ENCODE peak calls at places on chromosomes 4 and X, in ten cellular contexts. O is heart right ventricle; N is EH; U is transverse colon; Y is ecto neural progenitor cell; D is osteoblast; Q is activated CD4-positive, alpha-beta T cell treated with anti-CD3 and anti-CD28 coated beads for 4 hours; I is neural progenitor cell; K is NCI-H1092; M is hypothalamus. E is an unnamed sample.

GRCh38 chr4:110183643-110184042 is 14.8 kb downstream of the ELOVL6 start:
- DNase-seq in U (no peak), N (no peak), M (no peak), D (no peak), K (no peak), Y (peak), Q (no peak), I (peak), O (no peak), E (no peak)

GRCh38 chr4:123317211-123317610 is 79.4 kb upstream of the SPRY1 start:
- DNase-seq in I (no peak), Q (no peak), Y (no peak), U (no peak), K (no peak), N (peak), D (no peak), O (no peak), M (no peak), E (no peak)

GRCh38 chrX:134010690-134011089 is 25.3 kb upstream of the GPC3 start:
- DNase-seq in Y (no peak), I (no peak), Q (no peak), N (no peak), M (no peak), D (no peak), U (no peak), K (peak), O (no peak), E (no peak)

GRCh38 chr4:98786866-98787265 is 128.5 kb upstream of the TSPAN5 start:
- DNase-seq in O (no peak), U (no peak), N (peak), M (no peak), Y (no peak), K (no peak), I (no peak), D (no peak), Q (no peak), E (no peak)

GRCh38 chr4:141905751-141906150 is 269.4 kb downstream of the IL15 start:
- DNase-seq in K (no peak), Y (no peak), N (peak), Q (no peak), M (no peak), O (no peak), D (no peak), U (no peak), I (no peak), E (no peak)

GRCh38 chrX:1144293-1144692 is 68.2 kb downstream of the CRLF2 start:
- DNase-seq in U (no peak), M (no peak), Y (no peak), I (no peak), N (no peak), D (no peak), K (no peak), O (no peak), Q (no peak), E (no peak)

GRCh38 chr4:74394476-74395136 is 29.7 kb downstream of the EREG start:
- DNase-seq in I (no peak), O (no peak), K (no peak), M (no peak), U (peak), N (peak), Q (no peak), D (no peak), Y (no peak), E (no peak)

GRCh38 chr4:7193040-7193958 is 961 bp downstream of the SORCS2 start:
- DNase-seq in Y (peak), K (peak), D (peak), I (peak), M (no peak), Q (no peak), O (no peak), U (no peak), N (no peak), E (no peak)

GRCh38 chrX:12950851-12951589 is 23.9 kb upstream of the TMSB4X start:
- DNase-seq in D (no peak), M (no peak), I (peak), U (peak), Q (peak), Y (peak), N (no peak), O (peak), K (no peak), E (peak)

GRCh38 chr4:81606796-81607550 is 135.3 kb upstream of the RASGEF1B start:
- DNase-seq in U (peak), K (no peak), M (no peak), N (no peak), Q (no peak), D (no peak), Y (no peak), O (no peak), I (no peak), E (no peak)

GRCh38 chr4:52840531-52841350 is 21.4 kb upstream of the RASL11B start:
- DNase-seq in M (no peak), Q (no peak), N (no peak), D (no peak), O (no peak), K (no peak), Y (no peak), U (no peak), I (peak), E (no peak)

GRCh38 chr4:65976287-65976686 is 306.0 kb upstream of the EPHA5 start:
- DNase-seq in K (no peak), Y (no peak), Q (no peak), U (no peak), I (no peak), M (no peak), N (no peak), D (no peak), O (no peak), E (no peak)

GRCh38 chr4:177696438-177696966 is 254.3 kb upstream of the AGA start:
- DNase-seq in O (no peak), U (no peak), D (no peak), N (no peak), K (no peak), M (no peak), Q (no peak), Y (peak), I (peak), E (no peak)

GRCh38 chr4:71241467-71242401 is 97.1 kb upstream of the SLC4A4 start:
- DNase-seq in N (no peak), M (no peak), U (no peak), Y (no peak), O (peak), D (no peak), K (no peak), Q (no peak), I (no peak), E (no peak)

GRCh38 chrX:42098897-42099296 is 175.5 kb upstream of the CASK start:
- DNase-seq in O (peak), K (no peak), D (no peak), N (no peak), M (no peak), I (no peak), Q (no peak), U (no peak), Y (peak), E (no peak)

GRCh38 chr4:69995526-69996016 is at the start of gene STATH:
- DNase-seq in U (no peak), Q (no peak), O (no peak), D (no peak), M (no peak), Y (no peak), I (no peak), K (no peak), N (no peak), E (no peak)

GRCh38 chr4:141028024-141028529 is 105.2 kb downstream of the RNF150 start:
- DNase-seq in M (no peak), D (no peak), U (no peak), O (no peak), Y (no peak), Q (no peak), N (peak), K (peak), I (no peak), E (no peak)

GRCh38 chrX:101252634-101253033 is 33.0 kb downstream of the DRP2 start:
- DNase-seq in K (no peak), I (no peak), D (no peak), N (peak), O (no peak), M (no peak), Q (no peak), U (no peak), Y (no peak), E (no peak)

GRCh38 chr4:154877110-154877760 is 96.2 kb downstream of the RBM46 start:
- DNase-seq in D (no peak), U (no peak), Y (no peak), I (no peak), M (no peak), O (no peak), K (no peak), N (no peak), Q (no peak), E (no peak)

GRCh38 chrX:114964374-114964773 is 53.0 kb downstream of the IL13RA2 start:
- DNase-seq in U (no peak), Q (no peak), O (no peak), K (no peak), N (peak), D (no peak), Y (no peak), I (no peak), M (no peak), E (no peak)

GRCh38 chrX:11412715-11413623 is 119.8 kb downstream of the AMELX start:
- DNase-seq in K (no peak), M (no peak), U (no peak), N (peak), I (no peak), Y (no peak), D (no peak), O (no peak), Q (no peak), E (no peak)

GRCh38 chr4:150164055-150164454 is 85.8 kb downstream of the DCLK2 start:
- DNase-seq in K (no peak), Q (no peak), D (no peak), I (no peak), M (no peak), O (peak), N (peak), Y (no peak), U (no peak), E (no peak)

GRCh38 chrX:33379839-33380238 is 168.5 kb upstream of the DMD start:
- DNase-seq in N (no peak), Y (no peak), O (no peak), D (no peak), Q (no peak), I (no peak), U (no peak), M (no peak), K (no peak), E (no peak)

GRCh38 chrX:71545364-71545763 is 12.5 kb downstream of the OGT start:
- DNase-seq in U (peak), O (no peak), D (no peak), I (no peak), N (no peak), K (no peak), M (no peak), Y (no peak), Q (no peak), E (no peak)

GRCh38 chr4:174828845-174829701 is at the start of gene GLRA3:
- DNase-seq in N (peak), K (peak), Y (peak), O (peak), D (peak), Q (no peak), M (peak), U (peak), I (peak), E (no peak)

GRCh38 chr4:18536420-18536819 is 514.9 kb upstream of the LCORL start:
- DNase-seq in D (no peak), I (peak), Y (no peak), Q (no peak), M (no peak), O (no peak), K (no peak), U (no peak), N (no peak), E (no peak)

GRCh38 chr4:118120120-118120760 is 86.0 kb downstream of the NDST3 start:
- DNase-seq in D (no peak), K (no peak), M (no peak), I (no peak), N (no peak), Y (no peak), O (no peak), Q (no peak), U (no peak), E (no peak)

GRCh38 chr4:111639120-111639519 is 506.1 kb upstream of the FAM241A start:
- DNase-seq in K (no peak), O (no peak), Y (no peak), N (peak), M (no peak), D (no peak), I (no peak), U (no peak), Q (no peak), E (no peak)

GRCh38 chr4:825969-826330 is at the start of gene CPLX1:
- DNase-seq in I (peak), U (peak), D (peak), K (peak), Y (no peak), N (no peak), M (no peak), O (no peak), Q (peak), E (no peak)

GRCh38 chrX:10486373-10486772 is 134.0 kb downstream of the MID1 start:
- DNase-seq in N (peak), D (no peak), O (no peak), Q (no peak), U (no peak), M (no peak), K (no peak), Y (no peak), I (no peak), E (no peak)

GRCh38 chr4:42412251-42412650 is 15.0 kb downstream of the SHISA3 start:
- DNase-seq in O (no peak), Q (no peak), I (no peak), N (peak), M (no peak), Y (no peak), K (no peak), U (no peak), D (no peak), E (no peak)

GRCh38 chr4:167987285-167987684 is 105.1 kb upstream of the ANXA10 start:
- DNase-seq in N (no peak), M (no peak), U (no peak), Q (no peak), Y (no peak), D (no peak), K (no peak), I (no peak), O (no peak), E (no peak)

E was measured in activated T-helper 1 cell treated with anti-CD3 and anti-CD28 coated beads, Interleukin-12 subunit alpha, Interleukin-12 subunit beta, Interleukin-2, Interleukin-4 antibody, amounts not matched to agents 30 ng/mL and 10 ng/mL and 1 ng/mL, durations not matched to agents 14 hours and 24 hours and 36 hours.